ENCODE peak calls at places on chromosomes 12 and 14, in ten cellular contexts. One of them, this sample, is unnamed.

GRCh38 chr12:93734784-93735183 is 57.6 kb downstream of the CRADD start:
- DNase-seq in astrocyte of the cerebellum: no peak
- DNase-seq in HL-60: no peak
- DNase-seq in kidney: no peak
- DNase-seq in BE2C: no peak
- DNase-seq in right atrium auricular region: no peak
- DNase-seq in lower leg skin: no peak
- DNase-seq in nephron progenitor cell: no peak
- DNase-seq in adrenal gland: no peak
- DNase-seq in left ventricle myocardium inferior: no peak
- DNase-seq in this sample: no peak

GRCh38 chr14:53047302-53047701 is 96.5 kb upstream of the FERMT2 start:
- DNase-seq in kidney: no peak
- DNase-seq in astrocyte of the cerebellum: no peak
- DNase-seq in nephron progenitor cell: peak
- DNase-seq in BE2C: no peak
- DNase-seq in right atrium auricular region: no peak
- DNase-seq in left ventricle myocardium inferior: no peak
- DNase-seq in HL-60: no peak
- DNase-seq in lower leg skin: no peak
- DNase-seq in adrenal gland: no peak
- DNase-seq in this sample: no peak

GRCh38 chr14:29444216-29444615 is 483.4 kb downstream of the PRKD1 start:
- DNase-seq in right atrium auricular region: no peak
- DNase-seq in HL-60: no peak
- DNase-seq in astrocyte of the cerebellum: no peak
- DNase-seq in BE2C: no peak
- DNase-seq in left ventricle myocardium inferior: no peak
- DNase-seq in kidney: no peak
- DNase-seq in adrenal gland: no peak
- DNase-seq in lower leg skin: no peak
- DNase-seq in nephron progenitor cell: no peak
- DNase-seq in this sample: no peak

GRCh38 chr12:27274706-27275105 is 30.6 kb downstream of the STK38L start:
- DNase-seq in right atrium auricular region: no peak
- DNase-seq in lower leg skin: no peak
- DNase-seq in astrocyte of the cerebellum: no peak
- DNase-seq in kidney: no peak
- DNase-seq in nephron progenitor cell: no peak
- DNase-seq in HL-60: no peak
- DNase-seq in adrenal gland: no peak
- DNase-seq in BE2C: no peak
- DNase-seq in left ventricle myocardium inferior: no peak
- DNase-seq in this sample: no peak

GRCh38 chr12:113120670-113121370 is 14.7 kb downstream of the RASAL1 start:
- DNase-seq in adrenal gland: no peak
- DNase-seq in HL-60: no peak
- DNase-seq in BE2C: no peak
- DNase-seq in right atrium auricular region: no peak
- DNase-seq in kidney: no peak
- DNase-seq in left ventricle myocardium inferior: no peak
- DNase-seq in astrocyte of the cerebellum: no peak
- DNase-seq in lower leg skin: no peak
- DNase-seq in nephron progenitor cell: no peak
- DNase-seq in this sample: no peak

GRCh38 chr12:51174501-51174900 is 1.6 kb upstream of the TFCP2 start:
- DNase-seq in BE2C: no peak
- DNase-seq in adrenal gland: no peak
- DNase-seq in kidney: no peak
- DNase-seq in left ventricle myocardium inferior: no peak
- DNase-seq in right atrium auricular region: no peak
- DNase-seq in astrocyte of the cerebellum: no peak
- DNase-seq in lower leg skin: no peak
- DNase-seq in nephron progenitor cell: no peak
- DNase-seq in HL-60: no peak
- DNase-seq in this sample: no peak

GRCh38 chr14:24368215-24368561 is 204 bp downstream of the NFATC4 start:
- DNase-seq in astrocyte of the cerebellum: no peak
- DNase-seq in HL-60: no peak
- DNase-seq in nephron progenitor cell: peak
- DNase-seq in adrenal gland: no peak
- DNase-seq in BE2C: no peak
- DNase-seq in lower leg skin: no peak
- DNase-seq in right atrium auricular region: no peak
- DNase-seq in kidney: no peak
- DNase-seq in left ventricle myocardium inferior: no peak
- DNase-seq in this sample: no peak

GRCh38 chr14:64410084-64410774 is 22.1 kb downstream of the MTHFD1 start:
- DNase-seq in BE2C: no peak
- DNase-seq in lower leg skin: peak
- DNase-seq in nephron progenitor cell: no peak
- DNase-seq in right atrium auricular region: no peak
- DNase-seq in left ventricle myocardium inferior: no peak
- DNase-seq in HL-60: no peak
- DNase-seq in kidney: no peak
- DNase-seq in adrenal gland: peak
- DNase-seq in astrocyte of the cerebellum: no peak
- DNase-seq in this sample: peak

DNA sequence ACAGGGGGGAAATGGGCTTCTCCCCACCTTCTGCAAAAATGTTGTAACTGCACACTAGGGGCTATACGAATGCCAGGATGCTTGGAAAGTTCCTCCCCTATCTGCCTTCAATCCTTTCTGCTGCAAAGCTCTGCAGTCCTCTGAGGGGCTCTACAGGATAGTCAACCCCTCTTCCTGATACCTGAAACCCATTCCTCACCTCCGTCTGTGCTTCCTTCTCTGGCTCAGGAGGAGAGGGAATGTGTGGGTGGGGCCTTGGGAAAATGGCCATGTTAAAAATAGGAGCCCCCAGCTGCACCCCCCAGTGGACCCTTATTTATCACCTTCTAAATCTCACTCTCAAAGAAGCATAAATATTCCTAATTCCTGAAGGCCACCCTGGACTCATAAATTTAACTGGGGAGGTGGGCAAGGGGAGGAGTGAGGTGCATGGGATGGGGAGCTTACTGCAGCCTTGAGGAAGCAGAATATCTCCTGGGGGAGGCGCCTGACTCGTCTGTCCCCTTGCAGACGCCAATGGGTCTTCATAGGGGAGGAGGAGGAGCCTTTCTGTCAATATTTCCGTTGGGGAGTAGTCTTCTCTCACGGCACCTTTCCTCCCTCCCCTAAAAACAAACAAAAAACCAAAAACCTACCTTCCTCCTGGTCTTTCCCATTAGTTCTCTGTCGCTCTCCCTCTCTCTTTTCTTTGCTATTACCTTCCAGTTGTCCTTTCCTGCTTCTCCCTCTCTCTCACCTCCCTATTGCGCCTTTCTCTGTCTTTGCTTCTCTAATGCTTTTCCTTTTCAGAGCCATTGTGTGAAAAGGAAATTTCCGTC is 6.3 kb downstream of the GPR84 start:
- DNase-seq in adrenal gland: no peak
- DNase-seq in BE2C: no peak
- DNase-seq in kidney: no peak
- DNase-seq in lower leg skin: no peak
- DNase-seq in nephron progenitor cell: peak
- DNase-seq in HL-60: no peak
- DNase-seq in astrocyte of the cerebellum: no peak
- DNase-seq in left ventricle myocardium inferior: no peak
- DNase-seq in right atrium auricular region: no peak
- DNase-seq in this sample: no peak
- TF ChIP-seq CTCF in adrenal gland: no peak
- TF ChIP-seq CTCF in BE2C: no peak
- TF ChIP-seq CTCF in kidney: no peak
- TF ChIP-seq CTCF in lower leg skin: no peak
- TF ChIP-seq CTCF in nephron progenitor cell: no peak
- TF ChIP-seq CTCF in HL-60: no peak
- TF ChIP-seq CTCF in astrocyte of the cerebellum: no peak
- TF ChIP-seq CTCF in left ventricle myocardium inferior: no peak
- TF ChIP-seq CTCF in right atrium auricular region: no peak
- TF ChIP-seq CTCF in this sample: no peak

GRCh38 chr14:91570021-91570420 is 59.9 kb upstream of the PPP4R3A start:
- DNase-seq in left ventricle myocardium inferior: no peak
- DNase-seq in lower leg skin: no peak
- DNase-seq in adrenal gland: no peak
- DNase-seq in nephron progenitor cell: no peak
- DNase-seq in HL-60: no peak
- DNase-seq in right atrium auricular region: no peak
- DNase-seq in astrocyte of the cerebellum: no peak
- DNase-seq in kidney: no peak
- DNase-seq in BE2C: no peak
- DNase-seq in this sample: no peak

GRCh38 chr14:91573528-91573893 is 63.4 kb upstream of the PPP4R3A start:
- DNase-seq in kidney: no peak
- DNase-seq in BE2C: no peak
- DNase-seq in right atrium auricular region: no peak
- DNase-seq in adrenal gland: no peak
- DNase-seq in lower leg skin: no peak
- DNase-seq in nephron progenitor cell: no peak
- DNase-seq in HL-60: no peak
- DNase-seq in left ventricle myocardium inferior: no peak
- DNase-seq in astrocyte of the cerebellum: no peak
- DNase-seq in this sample: no peak

GRCh38 chr14:91573894-91574837 is 64.1 kb upstream of the PPP4R3A start:
- DNase-seq in astrocyte of the cerebellum: peak
- DNase-seq in kidney: peak
- DNase-seq in nephron progenitor cell: peak
- DNase-seq in right atrium auricular region: no peak
- DNase-seq in BE2C: peak
- DNase-seq in adrenal gland: peak
- DNase-seq in left ventricle myocardium inferior: peak
- DNase-seq in lower leg skin: no peak
- DNase-seq in HL-60: peak
- DNase-seq in this sample: peak

GRCh38 chr14:91569301-91569700 is 59.2 kb upstream of the PPP4R3A start:
- DNase-seq in right atrium auricular region: no peak
- DNase-seq in lower leg skin: no peak
- DNase-seq in astrocyte of the cerebellum: no peak
- DNase-seq in adrenal gland: no peak
- DNase-seq in HL-60: no peak
- DNase-seq in nephron progenitor cell: no peak
- DNase-seq in BE2C: no peak
- DNase-seq in kidney: no peak
- DNase-seq in left ventricle myocardium inferior: no peak
- DNase-seq in this sample: no peak

DNA sequence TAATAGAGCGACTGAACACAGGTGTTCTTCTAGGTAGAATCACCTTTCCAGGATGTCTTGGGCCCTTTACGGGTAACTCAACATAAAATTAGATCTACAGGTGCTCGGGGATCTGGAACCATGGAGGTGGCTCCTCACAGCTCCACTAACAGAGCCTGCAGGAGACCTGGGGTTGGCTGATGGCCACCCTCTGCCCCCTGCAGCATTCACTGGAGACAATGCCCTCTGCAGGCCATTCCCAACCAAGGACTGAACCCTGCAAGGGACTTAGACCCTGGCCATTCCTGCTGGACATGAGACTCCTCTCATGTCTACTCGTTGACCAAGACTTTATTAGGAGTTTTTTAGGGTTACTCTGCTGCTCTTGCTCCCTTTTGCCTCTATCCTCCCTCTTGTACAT is 58.5 kb upstream of the PPP4R3A start:
- DNase-seq in astrocyte of the cerebellum: no peak
- DNase-seq in HL-60: no peak
- DNase-seq in lower leg skin: no peak
- DNase-seq in kidney: no peak
- DNase-seq in left ventricle myocardium inferior: no peak
- DNase-seq in nephron progenitor cell: no peak
- DNase-seq in BE2C: no peak
- DNase-seq in adrenal gland: no peak
- DNase-seq in right atrium auricular region: no peak
- DNase-seq in this sample: peak
- TF ChIP-seq CTCF in astrocyte of the cerebellum: no peak
- TF ChIP-seq CTCF in HL-60: no peak
- TF ChIP-seq CTCF in lower leg skin: no peak
- TF ChIP-seq CTCF in kidney: no peak
- TF ChIP-seq CTCF in left ventricle myocardium inferior: no peak
- TF ChIP-seq CTCF in nephron progenitor cell: no peak
- TF ChIP-seq CTCF in BE2C: no peak
- TF ChIP-seq CTCF in adrenal gland: no peak
- TF ChIP-seq CTCF in right atrium auricular region: no peak
- TF ChIP-seq CTCF in this sample: no peak

GRCh38 chr14:31477248-31477647 is 10.6 kb downstream of the GPR33 start:
- DNase-seq in right atrium auricular region: no peak
- DNase-seq in astrocyte of the cerebellum: no peak
- DNase-seq in nephron progenitor cell: no peak
- DNase-seq in left ventricle myocardium inferior: no peak
- DNase-seq in lower leg skin: no peak
- DNase-seq in adrenal gland: no peak
- DNase-seq in BE2C: no peak
- DNase-seq in kidney: no peak
- DNase-seq in HL-60: no peak
- DNase-seq in this sample: no peak

GRCh38 chr14:31479026-31479425 is 8.8 kb downstream of the GPR33 start:
- DNase-seq in lower leg skin: no peak
- DNase-seq in right atrium auricular region: no peak
- DNase-seq in astrocyte of the cerebellum: no peak
- DNase-seq in left ventricle myocardium inferior: no peak
- DNase-seq in BE2C: no peak
- DNase-seq in nephron progenitor cell: no peak
- DNase-seq in kidney: no peak
- DNase-seq in HL-60: no peak
- DNase-seq in adrenal gland: no peak
- DNase-seq in this sample: no peak

DNA sequence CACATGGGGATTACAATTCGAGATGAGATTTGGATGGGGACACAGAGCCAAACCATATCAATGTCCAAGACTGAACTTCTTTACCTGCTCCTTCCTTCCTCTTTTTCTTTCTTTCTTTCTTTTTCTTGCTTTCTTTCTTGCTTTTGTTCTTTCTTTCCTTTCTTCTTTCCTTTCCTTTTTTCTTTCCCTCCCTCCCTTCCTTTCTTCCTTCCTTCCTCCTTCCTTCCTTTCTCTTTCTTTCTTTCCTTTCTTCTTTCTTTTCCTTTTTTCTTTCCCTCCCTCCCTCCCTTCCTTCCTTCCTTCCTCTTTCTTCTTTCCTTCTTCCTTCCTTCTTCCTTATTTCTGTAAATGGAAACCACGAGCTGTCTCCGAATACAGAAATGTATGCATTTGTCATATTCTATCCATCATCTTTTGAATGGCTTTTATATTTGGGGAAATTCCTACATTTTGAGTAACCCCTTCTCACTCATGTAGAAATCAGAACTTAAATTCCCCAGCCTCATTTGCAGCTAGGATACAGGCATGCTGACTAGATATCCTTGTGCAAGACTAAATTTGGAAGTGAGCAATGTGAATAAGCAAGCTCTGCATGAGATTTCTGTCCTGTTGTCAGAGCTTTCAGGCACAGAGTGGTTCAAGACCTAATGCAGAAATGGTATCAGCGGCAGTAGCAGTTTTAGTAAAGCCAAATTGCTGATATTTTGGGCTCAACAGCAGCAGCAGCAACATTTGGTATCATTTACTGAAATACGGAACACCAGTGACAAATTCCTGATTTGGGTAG is 11.5 kb downstream of the GPR33 start:
- DNase-seq in HL-60: no peak
- DNase-seq in kidney: no peak
- DNase-seq in right atrium auricular region: no peak
- DNase-seq in adrenal gland: no peak
- DNase-seq in nephron progenitor cell: no peak
- DNase-seq in BE2C: no peak
- DNase-seq in lower leg skin: no peak
- DNase-seq in left ventricle myocardium inferior: no peak
- DNase-seq in astrocyte of the cerebellum: no peak
- DNase-seq in this sample: no peak
- TF ChIP-seq CTCF in HL-60: no peak
- TF ChIP-seq CTCF in kidney: no peak
- TF ChIP-seq CTCF in right atrium auricular region: no peak
- TF ChIP-seq CTCF in adrenal gland: no peak
- TF ChIP-seq CTCF in nephron progenitor cell: no peak
- TF ChIP-seq CTCF in BE2C: no peak
- TF ChIP-seq CTCF in lower leg skin: no peak
- TF ChIP-seq CTCF in left ventricle myocardium inferior: no peak
- TF ChIP-seq CTCF in astrocyte of the cerebellum: no peak
- TF ChIP-seq CTCF in this sample: no peak

GRCh38 chr12:66280573-66280972 is 21.7 kb upstream of the HELB start:
- DNase-seq in kidney: no peak
- DNase-seq in right atrium auricular region: no peak
- DNase-seq in adrenal gland: no peak
- DNase-seq in nephron progenitor cell: no peak
- DNase-seq in left ventricle myocardium inferior: no peak
- DNase-seq in HL-60: peak
- DNase-seq in astrocyte of the cerebellum: no peak
- DNase-seq in BE2C: no peak
- DNase-seq in lower leg skin: no peak
- DNase-seq in this sample: no peak

GRCh38 chr12:66282244-66282643 is 20.0 kb upstream of the HELB start:
- DNase-seq in astrocyte of the cerebellum: no peak
- DNase-seq in left ventricle myocardium inferior: no peak
- DNase-seq in BE2C: no peak
- DNase-seq in nephron progenitor cell: no peak
- DNase-seq in right atrium auricular region: no peak
- DNase-seq in HL-60: no peak
- DNase-seq in lower leg skin: no peak
- DNase-seq in kidney: no peak
- DNase-seq in adrenal gland: no peak
- DNase-seq in this sample: no peak

GRCh38 chr12:66275040-66275439 is 27.3 kb upstream of the HELB start:
- DNase-seq in HL-60: no peak
- DNase-seq in lower leg skin: no peak
- DNase-seq in BE2C: no peak
- DNase-seq in adrenal gland: no peak
- DNase-seq in right atrium auricular region: no peak
- DNase-seq in nephron progenitor cell: no peak
- DNase-seq in kidney: no peak
- DNase-seq in astrocyte of the cerebellum: no peak
- DNase-seq in left ventricle myocardium inferior: no peak
- DNase-seq in this sample: no peak

GRCh38 chr12:66279127-66279712 is 23.1 kb upstream of the HELB start:
- DNase-seq in kidney: no peak
- DNase-seq in nephron progenitor cell: no peak
- DNase-seq in BE2C: peak
- DNase-seq in HL-60: peak
- DNase-seq in astrocyte of the cerebellum: no peak
- DNase-seq in lower leg skin: no peak
- DNase-seq in left ventricle myocardium inferior: no peak
- DNase-seq in right atrium auricular region: no peak
- DNase-seq in adrenal gland: no peak
- DNase-seq in this sample: peak
- TF ChIP-seq CTCF in kidney: peak
- TF ChIP-seq CTCF in nephron progenitor cell: peak
- TF ChIP-seq CTCF in BE2C: peak
- TF ChIP-seq CTCF in HL-60: peak
- TF ChIP-seq CTCF in astrocyte of the cerebellum: peak
- TF ChIP-seq CTCF in lower leg skin: no peak
- TF ChIP-seq CTCF in left ventricle myocardium inferior: peak
- TF ChIP-seq CTCF in right atrium auricular region: peak
- TF ChIP-seq CTCF in adrenal gland: peak
- TF ChIP-seq CTCF in this sample: peak